ENCODE peak calls at places on chromosomes 7 and 10, in seven cellular contexts. One of them, this sample, is unnamed.

GRCh38 chr10:124049484-124049883 is 43.9 kb downstream of the CHST15 start:
- DNase-seq in Calu3: no peak
- DNase-seq in activated naive CD8-positive, alpha-beta T cell treated with anti-CD3 and anti-CD28 coated beads, Interleukin-2, amount 50 U/mL, for 24 hours: no peak
- DNase-seq in ovary: no peak
- DNase-seq in ELR: peak
- DNase-seq in dorsolateral prefrontal cortex: no peak
- DNase-seq in T-cell: no peak
- DNase-seq in this sample: no peak

GRCh38 chr10:124384591-124385190 is 34.0 kb downstream of the OAT start:
- DNase-seq in T-cell: no peak
- DNase-seq in dorsolateral prefrontal cortex: no peak
- DNase-seq in ELR: no peak
- DNase-seq in Calu3: no peak
- DNase-seq in activated naive CD8-positive, alpha-beta T cell treated with anti-CD3 and anti-CD28 coated beads, Interleukin-2, amount 50 U/mL, for 24 hours: no peak
- DNase-seq in ovary: no peak
- DNase-seq in this sample: no peak

GRCh38 chr7:120877706-120878105 is 19.8 kb upstream of the TSPAN12 start:
- DNase-seq in Calu3: no peak
- DNase-seq in activated naive CD8-positive, alpha-beta T cell treated with anti-CD3 and anti-CD28 coated beads, Interleukin-2, amount 50 U/mL, for 24 hours: no peak
- DNase-seq in ELR: no peak
- DNase-seq in dorsolateral prefrontal cortex: no peak
- DNase-seq in ovary: no peak
- DNase-seq in T-cell: no peak
- DNase-seq in this sample: no peak

GRCh38 chr10:28624351-28624750 is 53.0 kb upstream of the BAMBI start:
- DNase-seq in ELR: no peak
- DNase-seq in activated naive CD8-positive, alpha-beta T cell treated with anti-CD3 and anti-CD28 coated beads, Interleukin-2, amount 50 U/mL, for 24 hours: no peak
- DNase-seq in T-cell: no peak
- DNase-seq in dorsolateral prefrontal cortex: no peak
- DNase-seq in Calu3: no peak
- DNase-seq in ovary: no peak
- DNase-seq in this sample: no peak

GRCh38 chr7:157429001-157429679 is 92.3 kb downstream of the DNAJB6 start:
- DNase-seq in T-cell: no peak
- DNase-seq in dorsolateral prefrontal cortex: no peak
- DNase-seq in ovary: no peak
- DNase-seq in ELR: no peak
- DNase-seq in Calu3: no peak
- DNase-seq in activated naive CD8-positive, alpha-beta T cell treated with anti-CD3 and anti-CD28 coated beads, Interleukin-2, amount 50 U/mL, for 24 hours: no peak
- DNase-seq in this sample: no peak

GRCh38 chr7:106793015-106793651 is 71.9 kb upstream of the PIK3CG start:
- DNase-seq in dorsolateral prefrontal cortex: no peak
- DNase-seq in ovary: no peak
- DNase-seq in activated naive CD8-positive, alpha-beta T cell treated with anti-CD3 and anti-CD28 coated beads, Interleukin-2, amount 50 U/mL, for 24 hours: peak
- DNase-seq in Calu3: peak
- DNase-seq in T-cell: no peak
- DNase-seq in ELR: peak
- DNase-seq in this sample: peak

GRCh38 chr10:125629758-125630376 is 53.1 kb downstream of the TEX36 start:
- DNase-seq in T-cell: no peak
- DNase-seq in ovary: no peak
- DNase-seq in activated naive CD8-positive, alpha-beta T cell treated with anti-CD3 and anti-CD28 coated beads, Interleukin-2, amount 50 U/mL, for 24 hours: no peak
- DNase-seq in Calu3: peak
- DNase-seq in ELR: peak
- DNase-seq in dorsolateral prefrontal cortex: no peak
- DNase-seq in this sample: no peak

GRCh38 chr7:1300206-1300605 is 67.5 kb downstream of the UNCX start:
- DNase-seq in ovary: no peak
- DNase-seq in T-cell: no peak
- DNase-seq in dorsolateral prefrontal cortex: no peak
- DNase-seq in activated naive CD8-positive, alpha-beta T cell treated with anti-CD3 and anti-CD28 coated beads, Interleukin-2, amount 50 U/mL, for 24 hours: no peak
- DNase-seq in ELR: no peak
- DNase-seq in Calu3: no peak
- DNase-seq in this sample: no peak

GRCh38 chr7:129688503-129689222 is 77.1 kb downstream of the NRF1 start:
- DNase-seq in ovary: no peak
- DNase-seq in activated naive CD8-positive, alpha-beta T cell treated with anti-CD3 and anti-CD28 coated beads, Interleukin-2, amount 50 U/mL, for 24 hours: no peak
- DNase-seq in Calu3: no peak
- DNase-seq in dorsolateral prefrontal cortex: no peak
- DNase-seq in ELR: no peak
- DNase-seq in T-cell: no peak
- DNase-seq in this sample: no peak

GRCh38 chr10:49594594-49594993 is 15.5 kb upstream of the SLC18A3 start:
- DNase-seq in dorsolateral prefrontal cortex: peak
- DNase-seq in ovary: no peak
- DNase-seq in T-cell: no peak
- DNase-seq in ELR: peak
- DNase-seq in activated naive CD8-positive, alpha-beta T cell treated with anti-CD3 and anti-CD28 coated beads, Interleukin-2, amount 50 U/mL, for 24 hours: peak
- DNase-seq in Calu3: peak
- DNase-seq in this sample: peak

GRCh38 chr10:97454330-97455036 is 8.5 kb downstream of the ZDHHC16 start:
- DNase-seq in ELR: no peak
- DNase-seq in activated naive CD8-positive, alpha-beta T cell treated with anti-CD3 and anti-CD28 coated beads, Interleukin-2, amount 50 U/mL, for 24 hours: no peak
- DNase-seq in dorsolateral prefrontal cortex: no peak
- DNase-seq in T-cell: no peak
- DNase-seq in Calu3: no peak
- DNase-seq in ovary: no peak
- DNase-seq in this sample: no peak

GRCh38 chr7:149280661-149281507 is 18.9 kb downstream of the ZNF783 start:
- DNase-seq in ELR: no peak
- DNase-seq in dorsolateral prefrontal cortex: no peak
- DNase-seq in activated naive CD8-positive, alpha-beta T cell treated with anti-CD3 and anti-CD28 coated beads, Interleukin-2, amount 50 U/mL, for 24 hours: no peak
- DNase-seq in ovary: no peak
- DNase-seq in Calu3: no peak
- DNase-seq in T-cell: no peak
- DNase-seq in this sample: no peak

GRCh38 chr7:158495780-158496179 is 91.8 kb downstream of the PTPRN2 start:
- DNase-seq in ovary: no peak
- DNase-seq in Calu3: peak
- DNase-seq in ELR: peak
- DNase-seq in T-cell: no peak
- DNase-seq in dorsolateral prefrontal cortex: no peak
- DNase-seq in activated naive CD8-positive, alpha-beta T cell treated with anti-CD3 and anti-CD28 coated beads, Interleukin-2, amount 50 U/mL, for 24 hours: no peak
- DNase-seq in this sample: no peak

GRCh38 chr7:98745722-98746318 is 124.0 kb downstream of the TMEM130 start:
- DNase-seq in Calu3: peak
- DNase-seq in ELR: peak
- DNase-seq in activated naive CD8-positive, alpha-beta T cell treated with anti-CD3 and anti-CD28 coated beads, Interleukin-2, amount 50 U/mL, for 24 hours: peak
- DNase-seq in ovary: no peak
- DNase-seq in T-cell: peak
- DNase-seq in dorsolateral prefrontal cortex: peak
- DNase-seq in this sample: peak

GRCh38 chr7:128112781-128113221 is 81.6 kb upstream of the LRRC4 start:
- DNase-seq in ovary: no peak
- DNase-seq in ELR: no peak
- DNase-seq in activated naive CD8-positive, alpha-beta T cell treated with anti-CD3 and anti-CD28 coated beads, Interleukin-2, amount 50 U/mL, for 24 hours: no peak
- DNase-seq in T-cell: no peak
- DNase-seq in Calu3: no peak
- DNase-seq in dorsolateral prefrontal cortex: no peak
- DNase-seq in this sample: no peak

GRCh38 chr7:139886206-139886605 is 57.1 kb downstream of the TBXAS1 start:
- DNase-seq in activated naive CD8-positive, alpha-beta T cell treated with anti-CD3 and anti-CD28 coated beads, Interleukin-2, amount 50 U/mL, for 24 hours: no peak
- DNase-seq in ovary: no peak
- DNase-seq in ELR: no peak
- DNase-seq in dorsolateral prefrontal cortex: no peak
- DNase-seq in T-cell: no peak
- DNase-seq in Calu3: no peak
- DNase-seq in this sample: no peak

GRCh38 chr7:102221961-102222360 is 64.7 kb upstream of the SH2B2 start:
- DNase-seq in Calu3: no peak
- DNase-seq in activated naive CD8-positive, alpha-beta T cell treated with anti-CD3 and anti-CD28 coated beads, Interleukin-2, amount 50 U/mL, for 24 hours: no peak
- DNase-seq in T-cell: no peak
- DNase-seq in ovary: no peak
- DNase-seq in dorsolateral prefrontal cortex: no peak
- DNase-seq in ELR: peak
- DNase-seq in this sample: no peak

GRCh38 chr10:44362866-44363711 is 21.8 kb downstream of the CXCL12 start:
- DNase-seq in activated naive CD8-positive, alpha-beta T cell treated with anti-CD3 and anti-CD28 coated beads, Interleukin-2, amount 50 U/mL, for 24 hours: no peak
- DNase-seq in Calu3: no peak
- DNase-seq in ovary: no peak
- DNase-seq in T-cell: no peak
- DNase-seq in ELR: no peak
- DNase-seq in dorsolateral prefrontal cortex: no peak
- DNase-seq in this sample: no peak

GRCh38 chr10:102644066-102644645 is at the start of gene TRIM8:
- DNase-seq in ovary: peak
- DNase-seq in Calu3: peak
- DNase-seq in activated naive CD8-positive, alpha-beta T cell treated with anti-CD3 and anti-CD28 coated beads, Interleukin-2, amount 50 U/mL, for 24 hours: peak
- DNase-seq in dorsolateral prefrontal cortex: peak
- DNase-seq in T-cell: peak
- DNase-seq in ELR: peak
- DNase-seq in this sample: peak

GRCh38 chr10:110005716-110006115 is 2.1 kb upstream of the ADD3 start:
- DNase-seq in ELR: peak
- DNase-seq in Calu3: peak
- DNase-seq in activated naive CD8-positive, alpha-beta T cell treated with anti-CD3 and anti-CD28 coated beads, Interleukin-2, amount 50 U/mL, for 24 hours: no peak
- DNase-seq in dorsolateral prefrontal cortex: peak
- DNase-seq in ovary: no peak
- DNase-seq in T-cell: no peak
- DNase-seq in this sample: peak

GRCh38 chr7:1638113-1638726 is 31.9 kb upstream of the ELFN1 start:
- DNase-seq in ovary: no peak
- DNase-seq in Calu3: no peak
- DNase-seq in dorsolateral prefrontal cortex: no peak
- DNase-seq in ELR: no peak
- DNase-seq in activated naive CD8-positive, alpha-beta T cell treated with anti-CD3 and anti-CD28 coated beads, Interleukin-2, amount 50 U/mL, for 24 hours: no peak
- DNase-seq in T-cell: no peak
- DNase-seq in this sample: no peak

GRCh38 chr7:44581426-44581906 is 565 bp downstream of the TMED4 start:
- DNase-seq in activated naive CD8-positive, alpha-beta T cell treated with anti-CD3 and anti-CD28 coated beads, Interleukin-2, amount 50 U/mL, for 24 hours: peak
- DNase-seq in ELR: peak
- DNase-seq in ovary: no peak
- DNase-seq in Calu3: no peak
- DNase-seq in T-cell: peak
- DNase-seq in dorsolateral prefrontal cortex: no peak
- DNase-seq in this sample: no peak